ENCODE peak calls at places on chromosome 12, in four cellular contexts. Z, G, L and I are unnamed samples.

GRCh38 chr12:120971299-120972180 is 6.8 kb upstream of the HNF1A start:
- DNase-seq in Z (peak; percentile 78), G (peak; percentile 45), L (peak; percentile 40), I (peak; percentile 79)

GRCh38 chr12:120292661-120293531 is at the start of gene RNU4-1:
- DNase-seq in Z (peak; percentile 92), G (peak; percentile 95), L (peak; percentile 66), I (peak; percentile 95)

GRCh38 chr12:4112734-4113396 is 160.7 kb upstream of the CCND2 start:
- DNase-seq in Z (no peak), G (no peak), L (no peak), I (peak; percentile 33)

GRCh38 chr12:9237286-9237685 is 29.1 kb upstream of the PZP start:
- DNase-seq in Z (no peak), G (no peak), L (no peak), I (peak; percentile 1)

GRCh38 chr12:71873821-71874220 is 34.3 kb downstream of the TBC1D15 start:
- DNase-seq in Z (no peak), G (no peak), L (no peak), I (no peak)

GRCh38 chr12:108616941-108617858 is 16.5 kb downstream of the SELPLG start:
- DNase-seq in Z (no peak), G (no peak), L (no peak), I (peak; percentile 43)

GRCh38 chr12:73991138-73991537 is 546.5 kb upstream of the ATXN7L3B start:
- DNase-seq in Z (no peak), G (no peak), L (no peak), I (no peak)

GRCh38 chr12:71671311-71671710 is 7.2 kb downstream of the THAP2 start:
- DNase-seq in Z (no peak), G (no peak), L (no peak), I (no peak)

GRCh38 chr12:14846042-14846587 is 2.8 kb upstream of the ART4 start:
- DNase-seq in Z (peak; percentile 87), G (no peak), L (no peak), I (no peak)

GRCh38 chr12:124172646-124173045 is 122.2 kb upstream of the RFLNA start:
- DNase-seq in Z (no peak), G (no peak), L (no peak), I (peak; percentile 6)

GRCh38 chr12:92503977-92504966 is 198.5 kb upstream of the PLEKHG7 start:
- DNase-seq in Z (no peak), G (no peak), L (no peak), I (no peak)

GRCh38 chr12:95283371-95283770 is 65.8 kb downstream of the VEZT start:
- DNase-seq in Z (no peak), G (no peak), L (no peak), I (no peak)

GRCh38 chr12:10361622-10362021 is 28.2 kb downstream of the KLRK1 start:
- DNase-seq in Z (peak; percentile 66), G (peak; percentile 27), L (no peak), I (peak; percentile 89)

GRCh38 chr12:11795910-11796459 is 146.5 kb downstream of the ETV6 start:
- DNase-seq in Z (peak; percentile 71), G (peak; percentile 67), L (no peak), I (peak; percentile 94)

GRCh38 chr12:113368331-113368730 is 9.9 kb downstream of the PLBD2 start:
- DNase-seq in Z (no peak), G (no peak), L (no peak), I (no peak)

GRCh38 chr12:5589055-5589454 is 157.1 kb downstream of the NTF3 start:
- DNase-seq in Z (no peak), G (no peak), L (no peak), I (no peak)

GRCh38 chr12:1935700-1936378 is 17.4 kb upstream of the CACNA2D4 start:
- DNase-seq in Z (no peak), G (no peak), L (no peak), I (no peak)

GRCh38 chr12:6620137-6620884 is 13.1 kb upstream of the CHD4 start:
- DNase-seq in Z (peak; percentile 42), G (no peak), L (no peak), I (peak; percentile 70)

GRCh38 chr12:111435661-111436201 is 30.0 kb downstream of the SH2B3 start:
- DNase-seq in Z (no peak), G (no peak), L (no peak), I (no peak)

GRCh38 chr12:6334940-6335450 is 6.9 kb downstream of the TNFRSF1A start:
- DNase-seq in Z (peak; percentile 23), G (no peak), L (no peak), I (peak; percentile 57)

GRCh38 chr12:133236144-133236543 is 467 bp upstream of the ANHX start:
- DNase-seq in Z (no peak), G (no peak), L (no peak), I (no peak)

GRCh38 chr12:28925726-28926376 is 223.2 kb upstream of the FAR2 start:
- DNase-seq in Z (peak; percentile 73), G (peak; percentile 55), L (peak; percentile 82), I (peak; percentile 55)

GRCh38 chr12:45388545-45388944 is 172.7 kb downstream of the ANO6 start:
- DNase-seq in Z (peak; percentile 77), G (peak; percentile 30), L (no peak), I (peak; percentile 79)

GRCh38 chr12:119082496-119082895 is 96.2 kb upstream of the HSPB8 start:
- DNase-seq in Z (no peak), G (no peak), L (no peak), I (no peak)

GRCh38 chr12:53102883-53103807 is at the start of gene SOAT2:
- DNase-seq in Z (no peak), G (no peak), L (no peak), I (no peak)

GRCh38 chr12:111598637-111599458 is at the start of gene ATXN2:
- DNase-seq in Z (peak; percentile 57), G (no peak), L (peak; percentile 30), I (peak; percentile 74)

GRCh38 chr12:50166776-50167025 is 468 bp downstream of the CERS5 start:
- DNase-seq in Z (no peak), G (no peak), L (peak; percentile 29), I (no peak)

DNA sequence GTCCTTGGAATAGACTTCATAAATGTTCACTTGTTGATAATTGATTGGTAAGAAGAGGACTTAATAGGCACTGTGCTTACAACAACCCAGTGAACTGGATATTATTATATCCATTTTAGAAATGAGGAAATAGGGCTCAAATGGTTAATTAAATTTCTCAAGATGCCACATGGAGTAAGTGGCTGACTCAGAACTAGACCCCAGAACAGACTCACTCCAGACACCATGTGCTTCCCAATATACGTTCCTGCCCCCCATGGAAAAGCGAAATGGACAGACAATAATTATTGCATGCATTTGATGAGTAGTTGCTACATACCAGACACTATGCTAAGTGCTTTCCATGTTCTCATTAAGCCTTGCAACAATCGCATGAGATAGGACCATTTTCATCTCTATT is 895 bp upstream of the ANKS1B start:
- DNase-seq in Z (no peak), G (no peak), L (no peak), I (no peak)
- H3K4me3 ChIP-seq in Z (peak overlapping the region; percentile 69), G (peak overlapping the region; percentile 68), L (no peak overlapping the region), I (peak overlapping the region; percentile 60)

DNA sequence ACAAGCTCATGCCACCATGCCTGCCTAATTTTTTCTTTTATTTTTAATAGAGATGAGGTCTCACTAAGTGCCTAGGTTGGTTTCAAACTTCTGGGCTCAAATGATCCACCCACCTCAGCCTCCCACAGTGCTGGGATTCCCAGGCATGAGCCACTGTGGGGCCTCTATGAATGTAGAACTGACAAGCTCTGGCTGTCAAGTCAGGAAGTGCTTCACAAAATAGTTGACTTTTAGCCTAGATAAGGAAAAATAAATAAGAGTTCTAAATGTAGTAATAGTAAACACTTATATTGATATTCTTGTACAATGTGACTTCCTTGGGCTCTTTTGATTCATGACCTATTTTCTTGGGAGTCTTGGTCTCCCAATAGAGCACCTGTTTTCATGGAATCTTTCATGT is 40.0 kb downstream of the RMST start:
- DNase-seq in Z (no peak), G (no peak), L (no peak), I (no peak)
- TF ChIP-seq CTCF in Z (no peak), G (no peak), L (no peak), I (no peak)

GRCh38 chr12:131828671-131829350 is 618 bp downstream of the MMP17 start:
- DNase-seq in Z (no peak), G (no peak), L (no peak), I (no peak)

GRCh38 chr12:131825146-131825892 is 2.9 kb upstream of the MMP17 start:
- DNase-seq in Z (peak; percentile 68), G (no peak), L (no peak), I (no peak)

GRCh38 chr12:131824450-131824849 is 3.7 kb upstream of the MMP17 start:
- DNase-seq in Z (no peak), G (no peak), L (no peak), I (no peak)

GRCh38 chr12:131827961-131828534 is at the start of gene MMP17:
- DNase-seq in Z (peak; percentile 46), G (no peak), L (no peak), I (peak; percentile 62)

GRCh38 chr12:131826064-131826928 is 1.9 kb upstream of the MMP17 start:
- DNase-seq in Z (no peak), G (no peak), L (no peak), I (no peak)
- H3K4me3 ChIP-seq in Z (no peak overlapping the region), G (no peak overlapping the region), L (no peak overlapping the region), I (no peak overlapping the region)

DNA sequence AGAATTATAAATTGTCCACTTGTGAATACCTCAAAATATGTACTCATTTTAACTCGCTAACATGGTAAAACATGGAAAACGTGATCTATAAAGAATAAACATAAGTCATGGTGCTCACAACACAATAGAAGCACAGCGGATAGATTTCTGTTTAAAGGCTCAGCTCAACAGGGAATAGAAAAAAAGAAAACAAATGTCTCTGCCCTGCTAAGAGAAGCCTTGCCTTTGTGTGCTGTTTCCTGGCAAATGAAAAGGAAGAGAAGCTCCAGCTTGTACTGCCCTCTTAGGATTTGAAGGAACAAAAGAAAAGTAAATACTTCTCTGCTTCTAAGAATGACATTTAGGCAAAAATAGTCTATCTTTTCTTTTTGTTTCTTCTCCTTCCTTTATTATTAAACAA is 121.0 kb upstream of the KRR1 start:
- DNase-seq in Z (no peak), G (no peak), L (no peak), I (peak; percentile 39)
- TF ChIP-seq CTCF in Z (no peak), G (no peak), L (no peak), I (no peak)

GRCh38 chr12:25686351-25686750 is 133.3 kb upstream of the LMNTD1 start:
- DNase-seq in Z (no peak), G (no peak), L (no peak), I (no peak)
- H3K4me3 ChIP-seq in Z (no peak overlapping the region), G (no peak overlapping the region), L (no peak overlapping the region), I (no peak overlapping the region)

DNA sequence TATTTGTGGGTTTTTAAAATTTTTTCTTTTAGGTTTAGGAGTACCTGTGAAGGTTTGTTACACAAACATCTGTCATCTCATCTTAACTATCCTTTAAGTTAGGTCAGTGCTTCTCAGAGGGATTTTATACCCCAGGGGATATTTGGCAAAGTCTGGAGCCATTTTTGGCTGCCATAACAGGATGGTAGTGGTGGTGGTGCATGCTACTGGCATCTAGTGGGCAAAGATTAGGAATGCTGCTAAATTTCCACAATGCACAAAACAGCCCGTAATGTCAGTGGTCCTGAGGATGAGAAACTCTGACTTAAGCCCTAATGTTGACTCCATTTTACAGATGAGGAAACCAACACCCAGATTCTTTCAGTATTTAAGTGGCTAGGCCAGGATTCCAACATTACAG is 85.2 kb upstream of the MYF6 start:
- DNase-seq in Z (peak; percentile 8), G (no peak), L (no peak), I (peak; percentile 26)
- TF ChIP-seq CTCF in Z (peak; percentile 33), G (peak; percentile 25), L (no peak), I (peak; percentile 45)

GRCh38 chr12:57091633-57092528 is 3.0 kb downstream of the NAB2 start:
- DNase-seq in Z (no peak), G (no peak), L (no peak), I (no peak)
- H3K4me3 ChIP-seq in Z (peak overlapping the region; percentile 95), G (peak overlapping the region; percentile 74), L (no peak overlapping the region), I (peak overlapping the region; percentile 93)

GRCh38 chr12:26203167-26203566 is 7.8 kb downstream of the SSPN start:
- DNase-seq in Z (no peak), G (no peak), L (no peak), I (no peak)
- TF ChIP-seq CTCF in Z (no peak), G (no peak), L (no peak), I (no peak)